ENCODE peak calls at places on chromosomes 7 and 10, in seven cellular contexts. U, Q, R, F, N, B and V are unnamed samples.

GRCh38 chr10:108775911-108776475 is 1147.3 kb downstream of the XPNPEP1 start:
- DNase-seq in U (no peak), Q (no peak), R (no peak), F (no peak), N (no peak), B (no peak), V (no peak)

GRCh38 chr10:111972109-111972508 is 211.5 kb downstream of the GPAM start:
- DNase-seq in U (no peak), Q (no peak), R (no peak), F (no peak), N (no peak), B (no peak), V (no peak)

GRCh38 chr7:80216996-80217842 is 82.6 kb downstream of the GNAI1 start:
- DNase-seq in U (no peak), Q (peak), R (no peak), F (peak), N (no peak), B (no peak), V (no peak)

GRCh38 chr10:58152698-58153263 is 114.9 kb downstream of the IPMK start:
- DNase-seq in U (peak), Q (peak), R (no peak), F (no peak), N (peak), B (peak), V (no peak)

GRCh38 chr10:78175444-78175843 is 141.8 kb downstream of the RPS24 start:
- DNase-seq in U (no peak), Q (no peak), R (no peak), F (no peak), N (peak), B (no peak), V (peak)

GRCh38 chr7:37552021-37552420 is 103.4 kb upstream of the ELMO1 start:
- DNase-seq in U (no peak), Q (no peak), R (no peak), F (no peak), N (no peak), B (no peak), V (no peak)

GRCh38 chr7:2609001-2609411 is 22.8 kb upstream of the TTYH3 start:
- DNase-seq in U (no peak), Q (no peak), R (no peak), F (no peak), N (no peak), B (no peak), V (no peak)

GRCh38 chr7:148105853-148106252 is 484.7 kb upstream of the C7orf33 start:
- DNase-seq in U (no peak), Q (no peak), R (no peak), F (no peak), N (no peak), B (no peak), V (no peak)

GRCh38 chr10:68333058-68333395 is 299 bp upstream of the PBLD start:
- DNase-seq in U (no peak), Q (no peak), R (no peak), F (no peak), N (no peak), B (peak), V (no peak)

GRCh38 chr7:122304604-122304975 is at the start of gene FEZF1:
- DNase-seq in U (peak), Q (no peak), R (no peak), F (peak), N (no peak), B (no peak), V (no peak)

GRCh38 chr10:125129076-125129458 is 31.3 kb downstream of the CTBP2 start:
- DNase-seq in U (no peak), Q (no peak), R (no peak), F (no peak), N (no peak), B (no peak), V (no peak)

GRCh38 chr10:72267819-72268404 is 5.8 kb upstream of the DDIT4 start:
- DNase-seq in U (no peak), Q (no peak), R (no peak), F (no peak), N (no peak), B (no peak), V (no peak)

GRCh38 chr7:106170216-106170615 is 58.1 kb upstream of the SYPL1 start:
- DNase-seq in U (no peak), Q (peak), R (no peak), F (no peak), N (no peak), B (no peak), V (no peak)

GRCh38 chr7:25545125-25546008 is 317.1 kb upstream of the NPVF start:
- DNase-seq in U (no peak), Q (no peak), R (no peak), F (no peak), N (no peak), B (no peak), V (no peak)

GRCh38 chr7:140404565-140405080 is 765 bp downstream of the RAB19 start:
- DNase-seq in U (no peak), Q (no peak), R (no peak), F (peak), N (no peak), B (no peak), V (no peak)

GRCh38 chr7:121510302-121510701 is 114.2 kb upstream of the FAM3C start:
- DNase-seq in U (no peak), Q (no peak), R (no peak), F (no peak), N (no peak), B (no peak), V (no peak)

GRCh38 chr7:158549176-158549833 is 38.3 kb downstream of the PTPRN2 start:
- DNase-seq in U (no peak), Q (no peak), R (no peak), F (no peak), N (peak), B (peak), V (no peak)

GRCh38 chr10:96511044-96511945 is 2.4 kb downstream of the TLL2 start:
- DNase-seq in U (peak), Q (peak), R (no peak), F (no peak), N (no peak), B (peak), V (no peak)

GRCh38 chr10:1109795-1110673 is 53.8 kb downstream of the WDR37 start:
- DNase-seq in U (no peak), Q (peak), R (peak), F (no peak), N (peak), B (peak), V (peak)

GRCh38 chr7:117158941-117159705 is 163.7 kb downstream of the WNT2 start:
- DNase-seq in U (no peak), Q (no peak), R (peak), F (no peak), N (no peak), B (peak), V (no peak)